ENCODE peak calls at places on chromosomes 16 and 17, in ten cellular contexts. One of them, this sample, is unnamed.
A peak's percentile ranks its signal among the peaks of the same experiment; 100 is the strongest.

GRCh38 chr16:84175351-84176081 is 11.3 kb downstream of the TAF1C start:
- DNase-seq in A549: no peak
- DNase-seq in sigmoid colon: no peak
- DNase-seq in transverse colon: peak; percentile 58
- DNase-seq in ovary: no peak
- DNase-seq in GM12878: peak; percentile 19
- DNase-seq in SK-N-SH: peak; percentile 91
- DNase-seq in tibial nerve: peak; percentile 64
- DNase-seq in suprapubic skin: no peak
- DNase-seq in stomach: peak; percentile 55
- DNase-seq in this sample: no peak

GRCh38 chr16:25501530-25502255 is 190.1 kb upstream of the HS3ST4 start:
- DNase-seq in A549: no peak
- DNase-seq in sigmoid colon: no peak
- DNase-seq in transverse colon: no peak
- DNase-seq in ovary: no peak
- DNase-seq in GM12878: no peak
- DNase-seq in SK-N-SH: no peak
- DNase-seq in tibial nerve: no peak
- DNase-seq in suprapubic skin: no peak
- DNase-seq in stomach: no peak
- DNase-seq in this sample: no peak

GRCh38 chr17:12536472-12536871 is 129.2 kb upstream of the MYOCD start:
- DNase-seq in A549: no peak
- DNase-seq in sigmoid colon: no peak
- DNase-seq in transverse colon: no peak
- DNase-seq in ovary: no peak
- DNase-seq in GM12878: no peak
- DNase-seq in SK-N-SH: no peak
- DNase-seq in tibial nerve: no peak
- DNase-seq in suprapubic skin: no peak
- DNase-seq in stomach: no peak
- DNase-seq in this sample: no peak

GRCh38 chr16:54142787-54143186 is 143.8 kb downstream of the IRX3 start:
- DNase-seq in A549: no peak
- DNase-seq in sigmoid colon: no peak
- DNase-seq in transverse colon: no peak
- DNase-seq in ovary: no peak
- DNase-seq in GM12878: no peak
- DNase-seq in SK-N-SH: no peak
- DNase-seq in tibial nerve: no peak
- DNase-seq in suprapubic skin: no peak
- DNase-seq in stomach: no peak
- DNase-seq in this sample: no peak

GRCh38 chr16:81280393-81280792 is 34.4 kb upstream of the GAN start:
- DNase-seq in A549: no peak
- DNase-seq in sigmoid colon: no peak
- DNase-seq in transverse colon: no peak
- DNase-seq in ovary: no peak
- DNase-seq in GM12878: no peak
- DNase-seq in SK-N-SH: no peak
- DNase-seq in tibial nerve: no peak
- DNase-seq in suprapubic skin: no peak
- DNase-seq in stomach: no peak
- DNase-seq in this sample: no peak

GRCh38 chr17:79648181-79648831 is 37.5 kb upstream of the RBFOX3 start:
- DNase-seq in A549: no peak
- DNase-seq in sigmoid colon: peak; percentile 59
- DNase-seq in transverse colon: no peak
- DNase-seq in ovary: peak; percentile 4
- DNase-seq in GM12878: no peak
- DNase-seq in SK-N-SH: no peak
- DNase-seq in tibial nerve: no peak
- DNase-seq in suprapubic skin: peak; percentile 69
- DNase-seq in stomach: peak; percentile 15
- DNase-seq in this sample: no peak

GRCh38 chr17:32876414-32877163 is at the start of gene MYO1D:
- DNase-seq in A549: peak; percentile 48
- DNase-seq in sigmoid colon: peak; percentile 74
- DNase-seq in transverse colon: peak; percentile 88
- DNase-seq in ovary: peak; percentile 64
- DNase-seq in GM12878: no peak
- DNase-seq in SK-N-SH: peak; percentile 73
- DNase-seq in tibial nerve: peak; percentile 29
- DNase-seq in suprapubic skin: peak; percentile 82
- DNase-seq in stomach: peak; percentile 79
- DNase-seq in this sample: peak; percentile 78

GRCh38 chr17:20289984-20290383 is 177.4 kb downstream of the LGALS9B start:
- DNase-seq in A549: no peak
- DNase-seq in sigmoid colon: no peak
- DNase-seq in transverse colon: no peak
- DNase-seq in ovary: no peak
- DNase-seq in GM12878: no peak
- DNase-seq in SK-N-SH: no peak
- DNase-seq in tibial nerve: no peak
- DNase-seq in suprapubic skin: no peak
- DNase-seq in stomach: no peak
- DNase-seq in this sample: no peak

GRCh38 chr17:73841431-73842060 is 197.3 kb upstream of the SDK2 start:
- DNase-seq in A549: peak; percentile 60
- DNase-seq in sigmoid colon: no peak
- DNase-seq in transverse colon: peak; percentile 14
- DNase-seq in ovary: no peak
- DNase-seq in GM12878: no peak
- DNase-seq in SK-N-SH: peak; percentile 65
- DNase-seq in tibial nerve: no peak
- DNase-seq in suprapubic skin: no peak
- DNase-seq in stomach: no peak
- DNase-seq in this sample: no peak

GRCh38 chr16:4846503-4846900 is 586 bp downstream of the GLYR1 start:
- DNase-seq in A549: peak; percentile 46
- DNase-seq in sigmoid colon: peak; percentile 70
- DNase-seq in transverse colon: peak; percentile 71
- DNase-seq in ovary: no peak
- DNase-seq in GM12878: no peak
- DNase-seq in SK-N-SH: peak; percentile 42
- DNase-seq in tibial nerve: peak; percentile 18
- DNase-seq in suprapubic skin: no peak
- DNase-seq in stomach: peak; percentile 66
- DNase-seq in this sample: no peak

GRCh38 chr16:47492428-47493357 is 31.6 kb downstream of the PHKB start:
- DNase-seq in A549: no peak
- DNase-seq in sigmoid colon: peak; percentile 93
- DNase-seq in transverse colon: peak; percentile 57
- DNase-seq in ovary: peak; percentile 41
- DNase-seq in GM12878: peak; percentile 76
- DNase-seq in SK-N-SH: no peak
- DNase-seq in tibial nerve: peak; percentile 74
- DNase-seq in suprapubic skin: no peak
- DNase-seq in stomach: peak; percentile 47
- DNase-seq in this sample: peak; percentile 75

GRCh38 chr16:66605177-66605999 is 884 bp downstream of the CMTM3 start:
- DNase-seq in A549: peak; percentile 32
- DNase-seq in sigmoid colon: peak; percentile 83
- DNase-seq in transverse colon: peak; percentile 40
- DNase-seq in ovary: peak; percentile 73
- DNase-seq in GM12878: no peak
- DNase-seq in SK-N-SH: peak; percentile 80
- DNase-seq in tibial nerve: peak; percentile 40
- DNase-seq in suprapubic skin: peak; percentile 87
- DNase-seq in stomach: peak; percentile 40
- DNase-seq in this sample: peak; percentile 48

GRCh38 chr17:82267575-82268379 is 5.7 kb downstream of the CSNK1D start:
- DNase-seq in A549: peak; percentile 97
- DNase-seq in sigmoid colon: peak; percentile 98
- DNase-seq in transverse colon: peak; percentile 92
- DNase-seq in ovary: peak; percentile 85
- DNase-seq in GM12878: no peak
- DNase-seq in SK-N-SH: peak; percentile 66
- DNase-seq in tibial nerve: peak; percentile 89
- DNase-seq in suprapubic skin: peak; percentile 96
- DNase-seq in stomach: peak; percentile 90
- DNase-seq in this sample: peak; percentile 93
- TF ChIP-seq EP300 in A549: peak; percentile 54
- TF ChIP-seq EP300 in sigmoid colon: peak; percentile 0
- TF ChIP-seq EP300 in transverse colon: peak; percentile 68
- TF ChIP-seq EP300 in ovary: no peak
- TF ChIP-seq EP300 in GM12878: no peak
- TF ChIP-seq EP300 in SK-N-SH: no peak
- TF ChIP-seq EP300 in tibial nerve: peak; percentile 48
- TF ChIP-seq EP300 in suprapubic skin: no peak
- TF ChIP-seq EP300 in stomach: peak; percentile 3
- TF ChIP-seq EP300 in this sample: peak; percentile 86

GRCh38 chr17:6753565-6753964 is 2.3 kb upstream of the XAF1 start:
- DNase-seq in A549: no peak
- DNase-seq in sigmoid colon: no peak
- DNase-seq in transverse colon: no peak
- DNase-seq in ovary: no peak
- DNase-seq in GM12878: no peak
- DNase-seq in SK-N-SH: no peak
- DNase-seq in tibial nerve: no peak
- DNase-seq in suprapubic skin: no peak
- DNase-seq in stomach: no peak
- DNase-seq in this sample: no peak

GRCh38 chr17:6752068-6752909 is 3.6 kb upstream of the XAF1 start:
- DNase-seq in A549: no peak
- DNase-seq in sigmoid colon: peak; percentile 80
- DNase-seq in transverse colon: peak; percentile 23
- DNase-seq in ovary: peak; percentile 75
- DNase-seq in GM12878: no peak
- DNase-seq in SK-N-SH: no peak
- DNase-seq in tibial nerve: peak; percentile 55
- DNase-seq in suprapubic skin: no peak
- DNase-seq in stomach: no peak
- DNase-seq in this sample: no peak

GRCh38 chr17:6755281-6755680 is 565 bp upstream of the XAF1 start:
- DNase-seq in A549: no peak
- DNase-seq in sigmoid colon: peak; percentile 76
- DNase-seq in transverse colon: peak; percentile 14
- DNase-seq in ovary: peak; percentile 73
- DNase-seq in GM12878: no peak
- DNase-seq in SK-N-SH: peak; percentile 36
- DNase-seq in tibial nerve: peak; percentile 25
- DNase-seq in suprapubic skin: no peak
- DNase-seq in stomach: no peak
- DNase-seq in this sample: no peak

GRCh38 chr17:6755731-6756184 is at the start of gene XAF1:
- DNase-seq in A549: no peak
- DNase-seq in sigmoid colon: peak; percentile 68
- DNase-seq in transverse colon: peak; percentile 52
- DNase-seq in ovary: peak; percentile 39
- DNase-seq in GM12878: peak; percentile 40
- DNase-seq in SK-N-SH: no peak
- DNase-seq in tibial nerve: peak; percentile 34
- DNase-seq in suprapubic skin: no peak
- DNase-seq in stomach: peak; percentile 46
- DNase-seq in this sample: peak; percentile 38

DNA sequence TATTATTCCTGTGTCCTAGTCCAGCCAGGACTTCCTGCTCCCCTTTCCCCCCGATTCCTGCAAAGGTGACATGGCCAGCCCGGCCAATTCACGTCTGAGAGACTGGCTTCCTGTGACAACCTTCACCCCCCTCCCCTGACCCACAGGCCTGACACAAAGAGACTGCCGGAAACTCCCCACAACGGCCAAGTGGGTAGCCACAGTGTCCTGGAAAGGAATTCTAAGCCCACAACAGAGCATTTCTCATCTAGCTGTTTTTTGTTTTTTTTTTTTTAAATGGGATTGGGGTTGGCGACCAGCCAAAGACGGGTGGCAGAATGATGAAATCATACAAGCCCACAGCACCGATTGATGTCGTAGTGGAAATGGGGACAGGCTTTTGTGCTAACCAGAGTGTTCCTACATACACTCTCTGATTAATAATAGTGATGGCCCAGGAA is 2.8 kb upstream of the XAF1 start:
- DNase-seq in A549: no peak
- DNase-seq in sigmoid colon: peak; percentile 80
- DNase-seq in transverse colon: peak; percentile 31
- DNase-seq in ovary: peak; percentile 62
- DNase-seq in GM12878: no peak
- DNase-seq in SK-N-SH: no peak
- DNase-seq in tibial nerve: peak; percentile 33
- DNase-seq in suprapubic skin: peak; percentile 82
- DNase-seq in stomach: no peak
- DNase-seq in this sample: peak; percentile 43
- TF ChIP-seq EP300 in A549: no peak
- TF ChIP-seq EP300 in sigmoid colon: no peak
- TF ChIP-seq EP300 in transverse colon: no peak
- TF ChIP-seq EP300 in ovary: no peak
- TF ChIP-seq EP300 in GM12878: no peak
- TF ChIP-seq EP300 in SK-N-SH: no peak
- TF ChIP-seq EP300 in tibial nerve: no peak
- TF ChIP-seq EP300 in suprapubic skin: no peak
- TF ChIP-seq EP300 in stomach: no peak
- TF ChIP-seq EP300 in this sample: no peak

GRCh38 chr17:1422907-1423306 is 22.9 kb upstream of the YWHAE start:
- DNase-seq in A549: peak; percentile 57
- DNase-seq in sigmoid colon: no peak
- DNase-seq in transverse colon: no peak
- DNase-seq in ovary: no peak
- DNase-seq in GM12878: no peak
- DNase-seq in SK-N-SH: no peak
- DNase-seq in tibial nerve: no peak
- DNase-seq in suprapubic skin: no peak
- DNase-seq in stomach: no peak
- DNase-seq in this sample: peak; percentile 64
- TF ChIP-seq EP300 in A549: no peak
- TF ChIP-seq EP300 in sigmoid colon: no peak
- TF ChIP-seq EP300 in transverse colon: no peak
- TF ChIP-seq EP300 in ovary: no peak
- TF ChIP-seq EP300 in GM12878: no peak
- TF ChIP-seq EP300 in SK-N-SH: no peak
- TF ChIP-seq EP300 in tibial nerve: no peak
- TF ChIP-seq EP300 in suprapubic skin: no peak
- TF ChIP-seq EP300 in stomach: no peak
- TF ChIP-seq EP300 in this sample: peak; percentile 37

GRCh38 chr17:35117984-35118383 is 1.7 kb downstream of the RAD51D start:
- DNase-seq in A549: peak; percentile 65
- DNase-seq in sigmoid colon: no peak
- DNase-seq in transverse colon: no peak
- DNase-seq in ovary: no peak
- DNase-seq in GM12878: peak; percentile 45
- DNase-seq in SK-N-SH: no peak
- DNase-seq in tibial nerve: no peak
- DNase-seq in suprapubic skin: no peak
- DNase-seq in stomach: no peak
- DNase-seq in this sample: no peak

GRCh38 chr17:35116845-35117244 is 2.8 kb downstream of the RAD51D start:
- DNase-seq in A549: no peak
- DNase-seq in sigmoid colon: no peak
- DNase-seq in transverse colon: no peak
- DNase-seq in ovary: no peak
- DNase-seq in GM12878: no peak
- DNase-seq in SK-N-SH: no peak
- DNase-seq in tibial nerve: no peak
- DNase-seq in suprapubic skin: no peak
- DNase-seq in stomach: no peak
- DNase-seq in this sample: no peak

GRCh38 chr17:35121315-35121714 is at the start of gene FNDC8:
- DNase-seq in A549: no peak
- DNase-seq in sigmoid colon: no peak
- DNase-seq in transverse colon: no peak
- DNase-seq in ovary: no peak
- DNase-seq in GM12878: no peak
- DNase-seq in SK-N-SH: no peak
- DNase-seq in tibial nerve: no peak
- DNase-seq in suprapubic skin: no peak
- DNase-seq in stomach: no peak
- DNase-seq in this sample: no peak

GRCh38 chr17:35119370-35120185 is at the start of gene RAD51D:
- DNase-seq in A549: peak; percentile 81
- DNase-seq in sigmoid colon: peak; percentile 83
- DNase-seq in transverse colon: peak; percentile 76
- DNase-seq in ovary: peak; percentile 73
- DNase-seq in GM12878: peak; percentile 33
- DNase-seq in SK-N-SH: peak; percentile 95
- DNase-seq in tibial nerve: peak; percentile 58
- DNase-seq in suprapubic skin: peak; percentile 85
- DNase-seq in stomach: peak; percentile 81
- DNase-seq in this sample: peak; percentile 80
- TF ChIP-seq EP300 in A549: no peak
- TF ChIP-seq EP300 in sigmoid colon: no peak
- TF ChIP-seq EP300 in transverse colon: no peak
- TF ChIP-seq EP300 in ovary: no peak
- TF ChIP-seq EP300 in GM12878: peak; percentile 31
- TF ChIP-seq EP300 in SK-N-SH: no peak
- TF ChIP-seq EP300 in tibial nerve: no peak
- TF ChIP-seq EP300 in suprapubic skin: no peak
- TF ChIP-seq EP300 in stomach: no peak
- TF ChIP-seq EP300 in this sample: no peak